ENCODE peak calls at places on chromosome 16, in nine cellular contexts. X is HepG2, L is thoracic aorta, Q is Peyer's patch, T is psoas muscle, E is kidney, F is colonic mucosa, D is spleen, Y is uterus. U is an unnamed sample.
A peak's percentile ranks its signal among the peaks of the same experiment; 100 is the strongest.

GRCh38 chr16:11972128-11972527 is 4.4 kb upstream of the SNX29 start:
- DNase-seq in X (peak; percentile 72), L (no peak), Q (no peak), T (no peak), E (peak; percentile 18), F (peak; percentile 22), D (no peak), Y (no peak), U (no peak)

GRCh38 chr16:8935989-8936388 is 27.7 kb downstream of the USP7 start:
- DNase-seq in X (peak; percentile 58), L (no peak), Q (peak; percentile 46), T (no peak), E (no peak), F (no peak), D (no peak), Y (no peak), U (no peak)

GRCh38 chr16:3028716-3029319 is 5.0 kb downstream of the THOC6 start:
- DNase-seq in X (no peak), L (no peak), Q (no peak), T (no peak), E (peak; percentile 81), F (no peak), D (peak; percentile 80), Y (no peak), U (no peak)

GRCh38 chr16:1309888-1310831 is 724 bp downstream of the UBE2I start:
- DNase-seq in X (no peak), L (no peak), Q (peak; percentile 70), T (peak; percentile 78), E (no peak), F (peak; percentile 65), D (peak; percentile 93), Y (peak; percentile 74), U (peak; percentile 67)

GRCh38 chr16:9823510-9823909 is 358.7 kb downstream of the GRIN2A start:
- DNase-seq in X (no peak), L (no peak), Q (no peak), T (no peak), E (no peak), F (no peak), D (no peak), Y (no peak), U (no peak)

GRCh38 chr16:23182675-23183485 is at the start of gene SCNN1G:
- DNase-seq in X (no peak), L (no peak), Q (no peak), T (peak; percentile 11), E (peak; percentile 73), F (peak; percentile 20), D (peak; percentile 75), Y (peak; percentile 12), U (no peak)

GRCh38 chr16:10093564-10093963 is 88.7 kb downstream of the GRIN2A start:
- DNase-seq in X (no peak), L (no peak), Q (no peak), T (no peak), E (no peak), F (no peak), D (no peak), Y (no peak), U (no peak)

GRCh38 chr16:68062910-68063393 is 22.2 kb upstream of the NFATC3 start:
- DNase-seq in X (no peak), L (no peak), Q (peak; percentile 45), T (no peak), E (no peak), F (no peak), D (peak; percentile 78), Y (no peak), U (no peak)

GRCh38 chr16:51753382-51753781 is 602.3 kb upstream of the SALL1 start:
- DNase-seq in X (no peak), L (no peak), Q (no peak), T (no peak), E (no peak), F (no peak), D (no peak), Y (no peak), U (no peak)

GRCh38 chr16:27759947-27760844 is 210.3 kb downstream of the KATNIP start:
- DNase-seq in X (no peak), L (no peak), Q (no peak), T (no peak), E (no peak), F (no peak), D (no peak), Y (no peak), U (no peak)

GRCh38 chr16:57945740-57946138 is 25.2 kb downstream of the CNGB1 start:
- DNase-seq in X (peak; percentile 23), L (no peak), Q (no peak), T (no peak), E (no peak), F (no peak), D (no peak), Y (no peak), U (no peak)

GRCh38 chr16:50038756-50039529 is 13.9 kb downstream of the CNEP1R1 start:
- DNase-seq in X (no peak), L (no peak), Q (no peak), T (peak; percentile 26), E (no peak), F (peak; percentile 74), D (no peak), Y (no peak), U (peak; percentile 30)

GRCh38 chr16:50591800-50592771 is 43.9 kb downstream of the NKD1 start:
- DNase-seq in X (no peak), L (peak; percentile 52), Q (no peak), T (peak; percentile 75), E (peak; percentile 90), F (no peak), D (peak; percentile 79), Y (peak; percentile 70), U (peak; percentile 97)

GRCh38 chr16:71645450-71645849 is 19.5 kb downstream of the MARVELD3 start:
- DNase-seq in X (peak; percentile 67), L (no peak), Q (no peak), T (no peak), E (no peak), F (no peak), D (no peak), Y (no peak), U (no peak)

GRCh38 chr16:71648162-71648561 is 22.2 kb downstream of the MARVELD3 start:
- DNase-seq in X (no peak), L (no peak), Q (no peak), T (no peak), E (no peak), F (no peak), D (no peak), Y (no peak), U (no peak)

GRCh38 chr16:71647391-71647790 is 21.4 kb downstream of the MARVELD3 start:
- DNase-seq in X (no peak), L (no peak), Q (no peak), T (no peak), E (no peak), F (no peak), D (no peak), Y (no peak), U (no peak)

DNA sequence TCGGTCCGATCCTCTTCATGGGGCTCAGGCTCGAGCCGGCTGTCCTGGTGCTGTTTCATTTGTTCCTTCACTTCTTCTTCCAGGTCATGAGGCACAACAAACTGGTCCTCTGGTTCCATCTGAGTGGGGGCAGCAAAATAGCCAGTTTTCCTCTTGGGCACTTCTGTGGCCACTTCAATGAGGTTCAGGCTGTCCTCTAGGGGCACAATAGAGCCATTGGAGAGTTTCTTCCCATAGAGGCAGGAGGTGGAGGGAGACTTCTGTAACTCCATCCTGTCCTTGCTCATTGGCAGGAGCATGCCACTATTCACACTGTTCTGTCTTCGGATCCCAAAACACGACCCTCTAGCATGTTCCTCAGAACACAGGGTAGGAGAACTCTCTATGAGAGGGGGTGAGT is 22.9 kb downstream of the MARVELD3 start:
- DNase-seq in X (peak; percentile 31), L (no peak), Q (no peak), T (no peak), E (no peak), F (no peak), D (no peak), Y (no peak), U (no peak)
- H3K27ac ChIP-seq in X (no peak overlapping the region), L (no peak overlapping the region), Q (no peak overlapping the region), T (no peak overlapping the region), E (no peak overlapping the region), F (no peak overlapping the region), D (no peak overlapping the region), Y (no peak overlapping the region), U (no peak overlapping the region)

DNA sequence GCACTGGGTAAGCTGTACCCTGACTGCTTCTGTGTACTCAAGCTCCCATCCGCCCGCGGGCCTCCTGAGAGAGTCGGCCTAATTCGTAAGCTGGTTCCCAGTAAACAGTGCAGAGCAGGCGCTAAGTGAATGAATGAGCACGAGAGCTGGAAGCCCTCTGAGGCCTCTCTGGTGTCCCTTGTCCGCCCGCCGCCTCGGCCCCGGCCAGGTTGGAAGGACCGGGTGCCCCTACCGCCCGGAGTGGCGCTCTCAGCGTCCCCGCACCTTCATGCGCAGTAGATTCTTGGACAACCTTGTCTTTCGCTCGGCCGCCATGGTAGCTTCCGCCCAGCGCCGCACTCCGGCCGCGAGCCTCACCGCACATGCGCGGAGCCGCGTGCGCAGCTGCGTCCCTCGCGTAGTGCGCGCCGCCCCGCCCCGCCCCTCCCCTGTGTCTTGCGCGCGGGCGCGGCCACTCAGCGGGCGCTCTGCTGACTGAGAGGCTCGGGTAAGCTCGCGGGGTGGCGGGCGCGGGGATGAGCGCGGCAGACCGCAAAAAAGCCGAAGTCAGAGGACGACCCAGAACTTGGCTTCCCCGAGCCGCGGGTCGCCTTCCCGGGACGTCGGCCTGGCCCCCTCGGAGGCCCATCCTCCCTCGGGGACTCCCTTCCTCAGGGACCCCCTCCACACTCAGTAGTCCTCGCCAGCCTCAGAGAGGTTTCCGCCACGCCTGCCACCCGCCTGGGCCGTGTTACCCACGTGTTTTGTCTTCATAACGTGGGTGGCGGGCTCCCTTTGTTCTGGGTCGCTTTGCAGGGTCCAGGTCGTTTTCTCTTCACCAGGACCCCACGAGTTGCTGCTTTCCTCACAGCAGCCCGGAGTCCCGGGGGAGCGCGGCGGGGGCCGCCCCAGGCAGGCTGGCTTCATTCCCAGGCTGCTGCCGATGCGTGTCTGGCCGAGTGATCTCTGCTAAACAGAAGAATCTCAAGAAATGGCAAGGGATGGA is at the start of gene MPHOSPH6:
- DNase-seq in X (peak; percentile 84), L (peak; percentile 54), Q (peak; percentile 87), T (peak; percentile 94), E (peak; percentile 97), F (peak; percentile 91), D (peak; percentile 98), Y (peak; percentile 90), U (peak; percentile 93)
- TF ChIP-seq CTCF in X (peak; percentile 35), L (no peak), Q (no peak), T (peak; percentile 3), E (no peak), F (no peak), D (no peak), Y (peak; percentile 56), U (no peak)

GRCh38 chr16:35664091-35664693 is 2204.8 kb downstream of the TP53TG3F start:
- DNase-seq in X (no peak), L (no peak), Q (no peak), T (no peak), E (no peak), F (no peak), D (peak; percentile 20), Y (no peak), U (no peak)
- H3K9me3 ChIP-seq in X (peaks cover 100% of the 10 kb centered on the region), L (no peaks in the 10 kb centered on the region), Q (no peaks in the 10 kb centered on the region), T (no peaks in the 10 kb centered on the region), E (no peaks in the 10 kb centered on the region), F (no peaks in the 10 kb centered on the region), D (peaks cover 6% of the 10 kb centered on the region), Y (no peaks in the 10 kb centered on the region), U (peaks cover 6% of the 10 kb centered on the region)

DNA sequence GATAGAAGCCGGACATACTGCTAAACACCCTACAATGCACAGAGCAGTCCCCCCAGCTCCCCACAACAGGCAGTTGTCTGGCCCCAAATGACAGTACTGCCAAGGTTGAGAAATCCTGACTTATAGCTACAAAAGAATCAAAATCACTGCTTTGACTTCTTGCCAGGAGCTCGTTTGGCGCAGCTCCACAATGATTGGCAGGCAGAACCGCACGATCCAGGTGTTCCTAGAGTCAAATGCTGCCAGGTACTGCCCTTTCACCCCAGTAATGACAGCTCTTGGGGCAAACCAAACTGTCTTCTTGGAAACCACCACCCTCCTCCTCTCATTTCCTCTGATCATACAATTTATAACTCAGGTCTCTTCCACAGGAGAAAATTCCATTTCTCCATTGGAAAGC is 2.2 kb upstream of the TMC5 start:
- DNase-seq in X (no peak), L (no peak), Q (no peak), T (no peak), E (no peak), F (peak; percentile 83), D (no peak), Y (no peak), U (peak; percentile 52)
- H3K27ac ChIP-seq in X (no peak overlapping the region), L (no peak overlapping the region), Q (peak overlapping the region; percentile 73), T (no peak overlapping the region), E (no peak overlapping the region), F (peak overlapping the region; percentile 76), D (no peak overlapping the region), Y (no peak overlapping the region), U (no peak overlapping the region)